ENCODE peak calls at places on chromosomes 1 and 21, in ten cellular contexts. One of them, this sample, is unnamed.

GRCh38 chr1:55793856-55794255 is 578.7 kb upstream of the USP24 start:
- DNase-seq in IMR-90: no peak
- DNase-seq in SK-N-SH: no peak
- DNase-seq in NT2/D1: no peak
- DNase-seq in astrocyte: no peak
- DNase-seq in colonic mucosa: no peak
- DNase-seq in GM23248: no peak
- DNase-seq in H9: no peak
- DNase-seq in endodermal cell: no peak
- DNase-seq in neural progenitor cell: no peak
- DNase-seq in this sample: no peak

GRCh38 chr1:44783697-44784093 is 4.3 kb downstream of the BEST4 start:
- DNase-seq in IMR-90: no peak
- DNase-seq in SK-N-SH: no peak
- DNase-seq in NT2/D1: no peak
- DNase-seq in astrocyte: no peak
- DNase-seq in colonic mucosa: no peak
- DNase-seq in GM23248: peak
- DNase-seq in H9: no peak
- DNase-seq in endodermal cell: no peak
- DNase-seq in neural progenitor cell: no peak
- DNase-seq in this sample: no peak

GRCh38 chr21:21232320-21232719 is 234.1 kb downstream of the NCAM2 start:
- DNase-seq in IMR-90: peak
- DNase-seq in SK-N-SH: peak
- DNase-seq in NT2/D1: peak
- DNase-seq in astrocyte: no peak
- DNase-seq in colonic mucosa: no peak
- DNase-seq in GM23248: peak
- DNase-seq in H9: no peak
- DNase-seq in endodermal cell: no peak
- DNase-seq in neural progenitor cell: peak
- DNase-seq in this sample: peak

GRCh38 chr1:143698016-143698415 is 273.8 kb downstream of the FAM72C start:
- DNase-seq in IMR-90: no peak
- DNase-seq in SK-N-SH: peak
- DNase-seq in NT2/D1: no peak
- DNase-seq in astrocyte: no peak
- DNase-seq in colonic mucosa: peak
- DNase-seq in GM23248: peak
- DNase-seq in H9: no peak
- DNase-seq in endodermal cell: peak
- DNase-seq in neural progenitor cell: no peak
- DNase-seq in this sample: peak

GRCh38 chr1:235423214-235423652 is 56.0 kb downstream of the TBCE start:
- DNase-seq in IMR-90: no peak
- DNase-seq in SK-N-SH: no peak
- DNase-seq in NT2/D1: no peak
- DNase-seq in astrocyte: no peak
- DNase-seq in colonic mucosa: no peak
- DNase-seq in GM23248: no peak
- DNase-seq in H9: no peak
- DNase-seq in endodermal cell: no peak
- DNase-seq in neural progenitor cell: no peak
- DNase-seq in this sample: no peak

GRCh38 chr1:220803401-220804201 is 16.9 kb downstream of the MTARC1 start:
- DNase-seq in IMR-90: peak
- DNase-seq in SK-N-SH: peak
- DNase-seq in NT2/D1: no peak
- DNase-seq in astrocyte: no peak
- DNase-seq in colonic mucosa: peak
- DNase-seq in GM23248: peak
- DNase-seq in H9: no peak
- DNase-seq in endodermal cell: peak
- DNase-seq in neural progenitor cell: peak
- DNase-seq in this sample: peak

GRCh38 chr21:34871026-34871908 is 177.8 kb downstream of the RUNX1 start:
- DNase-seq in IMR-90: no peak
- DNase-seq in SK-N-SH: no peak
- DNase-seq in NT2/D1: no peak
- DNase-seq in astrocyte: no peak
- DNase-seq in colonic mucosa: no peak
- DNase-seq in GM23248: no peak
- DNase-seq in H9: no peak
- DNase-seq in endodermal cell: no peak
- DNase-seq in neural progenitor cell: no peak
- DNase-seq in this sample: no peak

GRCh38 chr1:189021577-189021976 is 1456.1 kb downstream of the BRINP3 start:
- DNase-seq in IMR-90: no peak
- DNase-seq in SK-N-SH: no peak
- DNase-seq in NT2/D1: no peak
- DNase-seq in astrocyte: no peak
- DNase-seq in colonic mucosa: no peak
- DNase-seq in GM23248: no peak
- DNase-seq in H9: no peak
- DNase-seq in endodermal cell: no peak
- DNase-seq in neural progenitor cell: no peak
- DNase-seq in this sample: no peak

GRCh38 chr21:44455524-44456206 is 355 bp downstream of the LRRC3 start:
- DNase-seq in IMR-90: no peak
- DNase-seq in SK-N-SH: peak
- DNase-seq in NT2/D1: no peak
- DNase-seq in astrocyte: no peak
- DNase-seq in colonic mucosa: peak
- DNase-seq in GM23248: peak
- DNase-seq in H9: peak
- DNase-seq in endodermal cell: peak
- DNase-seq in neural progenitor cell: peak
- DNase-seq in this sample: no peak

GRCh38 chr21:33024278-33025103 is 1.2 kb upstream of the OLIG2 start:
- DNase-seq in IMR-90: no peak
- DNase-seq in SK-N-SH: peak
- DNase-seq in NT2/D1: no peak
- DNase-seq in astrocyte: no peak
- DNase-seq in colonic mucosa: no peak
- DNase-seq in GM23248: no peak
- DNase-seq in H9: peak
- DNase-seq in endodermal cell: peak
- DNase-seq in neural progenitor cell: peak
- DNase-seq in this sample: no peak

GRCh38 chr1:85224734-85225623 is 24.2 kb upstream of the SYDE2 start:
- DNase-seq in IMR-90: peak
- DNase-seq in SK-N-SH: no peak
- DNase-seq in NT2/D1: no peak
- DNase-seq in astrocyte: no peak
- DNase-seq in colonic mucosa: peak
- DNase-seq in GM23248: no peak
- DNase-seq in H9: peak
- DNase-seq in endodermal cell: peak
- DNase-seq in neural progenitor cell: peak
- DNase-seq in this sample: no peak

GRCh38 chr1:18816808-18817207 is 42.7 kb downstream of the TAS1R2 start:
- DNase-seq in IMR-90: no peak
- DNase-seq in SK-N-SH: no peak
- DNase-seq in NT2/D1: no peak
- DNase-seq in astrocyte: no peak
- DNase-seq in colonic mucosa: no peak
- DNase-seq in GM23248: no peak
- DNase-seq in H9: no peak
- DNase-seq in endodermal cell: no peak
- DNase-seq in neural progenitor cell: no peak
- DNase-seq in this sample: no peak

GRCh38 chr21:26769613-26770188 is 75.5 kb downstream of the ADAMTS1 start:
- DNase-seq in IMR-90: peak
- DNase-seq in SK-N-SH: peak
- DNase-seq in NT2/D1: no peak
- DNase-seq in astrocyte: no peak
- DNase-seq in colonic mucosa: no peak
- DNase-seq in GM23248: peak
- DNase-seq in H9: no peak
- DNase-seq in endodermal cell: no peak
- DNase-seq in neural progenitor cell: peak
- DNase-seq in this sample: no peak

GRCh38 chr1:154744352-154744751 is 125.7 kb downstream of the KCNN3 start:
- DNase-seq in IMR-90: no peak
- DNase-seq in SK-N-SH: no peak
- DNase-seq in NT2/D1: no peak
- DNase-seq in astrocyte: no peak
- DNase-seq in colonic mucosa: no peak
- DNase-seq in GM23248: no peak
- DNase-seq in H9: no peak
- DNase-seq in endodermal cell: peak
- DNase-seq in neural progenitor cell: no peak
- DNase-seq in this sample: no peak

GRCh38 chr1:226046240-226046639 is 16.3 kb upstream of the H3-3A start:
- DNase-seq in IMR-90: peak
- DNase-seq in SK-N-SH: no peak
- DNase-seq in NT2/D1: no peak
- DNase-seq in astrocyte: peak
- DNase-seq in colonic mucosa: no peak
- DNase-seq in GM23248: peak
- DNase-seq in H9: no peak
- DNase-seq in endodermal cell: no peak
- DNase-seq in neural progenitor cell: no peak
- DNase-seq in this sample: no peak

GRCh38 chr1:177209357-177209756 is 38.6 kb downstream of the BRINP2 start:
- DNase-seq in IMR-90: peak
- DNase-seq in SK-N-SH: no peak
- DNase-seq in NT2/D1: no peak
- DNase-seq in astrocyte: peak
- DNase-seq in colonic mucosa: peak
- DNase-seq in GM23248: peak
- DNase-seq in H9: no peak
- DNase-seq in endodermal cell: no peak
- DNase-seq in neural progenitor cell: peak
- DNase-seq in this sample: no peak

GRCh38 chr1:153345187-153346066 is 3.2 kb downstream of the PGLYRP4 start:
- DNase-seq in IMR-90: no peak
- DNase-seq in SK-N-SH: no peak
- DNase-seq in NT2/D1: no peak
- DNase-seq in astrocyte: no peak
- DNase-seq in colonic mucosa: peak
- DNase-seq in GM23248: no peak
- DNase-seq in H9: no peak
- DNase-seq in endodermal cell: no peak
- DNase-seq in neural progenitor cell: no peak
- DNase-seq in this sample: no peak
- H3K9ac ChIP-seq in IMR-90: no peak
- H3K9ac ChIP-seq in SK-N-SH: no peak
- H3K9ac ChIP-seq in NT2/D1: no peak
- H3K9ac ChIP-seq in astrocyte: no peak
- H3K9ac ChIP-seq in colonic mucosa: no peak
- H3K9ac ChIP-seq in GM23248: no peak
- H3K9ac ChIP-seq in H9: no peak
- H3K9ac ChIP-seq in endodermal cell: no peak
- H3K9ac ChIP-seq in neural progenitor cell: no peak
- H3K9ac ChIP-seq in this sample: no peak

DNA sequence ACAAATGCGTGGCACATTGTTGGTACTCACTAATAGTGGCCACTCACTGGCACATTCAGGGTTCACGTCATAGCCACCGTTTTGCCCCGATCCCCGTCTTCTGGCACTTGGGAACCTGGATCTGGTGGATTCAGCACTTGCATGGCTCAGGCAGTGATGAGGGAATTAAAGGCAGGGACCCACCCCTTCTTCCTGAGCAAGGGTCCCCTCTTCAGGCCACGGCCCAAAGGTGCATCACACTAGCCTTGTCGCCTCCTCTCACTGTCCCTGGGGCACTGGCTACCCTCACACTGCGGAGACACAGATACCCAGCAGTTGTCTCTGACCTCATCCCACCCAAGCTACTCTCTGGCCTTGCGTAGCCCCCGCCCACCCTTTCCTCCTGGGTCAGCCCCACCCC is 19.9 kb upstream of the LDLRAP1 start:
- DNase-seq in IMR-90: peak
- DNase-seq in SK-N-SH: peak
- DNase-seq in NT2/D1: peak
- DNase-seq in astrocyte: no peak
- DNase-seq in colonic mucosa: no peak
- DNase-seq in GM23248: peak
- DNase-seq in H9: no peak
- DNase-seq in endodermal cell: peak
- DNase-seq in neural progenitor cell: peak
- DNase-seq in this sample: no peak
- H3K9ac ChIP-seq in IMR-90: no peak
- H3K9ac ChIP-seq in SK-N-SH: no peak
- H3K9ac ChIP-seq in NT2/D1: no peak
- H3K9ac ChIP-seq in astrocyte: no peak
- H3K9ac ChIP-seq in colonic mucosa: no peak
- H3K9ac ChIP-seq in GM23248: no peak
- H3K9ac ChIP-seq in H9: no peak
- H3K9ac ChIP-seq in endodermal cell: no peak
- H3K9ac ChIP-seq in neural progenitor cell: no peak
- H3K9ac ChIP-seq in this sample: no peak

DNA sequence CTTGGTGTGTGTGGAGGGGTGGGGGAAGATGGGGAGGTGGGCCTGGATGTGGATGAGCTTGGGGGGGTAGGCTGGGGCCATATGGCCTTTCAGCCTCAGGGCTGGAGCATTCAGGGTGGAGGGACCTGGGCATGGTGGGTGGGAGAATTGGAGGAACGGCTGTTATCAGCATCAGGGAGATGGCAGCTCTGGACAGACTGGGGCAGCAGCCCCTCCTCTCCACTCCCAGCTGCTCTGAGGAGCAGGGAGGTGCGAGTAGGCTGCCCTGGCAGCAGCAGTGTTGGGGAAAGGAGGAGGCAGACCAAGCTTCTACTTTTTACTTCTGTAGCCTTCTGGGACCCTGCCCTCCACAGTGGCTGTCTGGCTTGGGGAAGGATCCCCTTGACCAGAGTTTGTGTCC is 10.2 kb downstream of the PPFIA4 start:
- DNase-seq in IMR-90: no peak
- DNase-seq in SK-N-SH: peak
- DNase-seq in NT2/D1: no peak
- DNase-seq in astrocyte: no peak
- DNase-seq in colonic mucosa: no peak
- DNase-seq in GM23248: no peak
- DNase-seq in H9: no peak
- DNase-seq in endodermal cell: peak
- DNase-seq in neural progenitor cell: no peak
- DNase-seq in this sample: no peak
- H3K9ac ChIP-seq in IMR-90: no peak
- H3K9ac ChIP-seq in SK-N-SH: no peak
- H3K9ac ChIP-seq in NT2/D1: no peak
- H3K9ac ChIP-seq in astrocyte: no peak
- H3K9ac ChIP-seq in colonic mucosa: no peak
- H3K9ac ChIP-seq in GM23248: no peak
- H3K9ac ChIP-seq in H9: no peak
- H3K9ac ChIP-seq in endodermal cell: no peak
- H3K9ac ChIP-seq in neural progenitor cell: no peak
- H3K9ac ChIP-seq in this sample: no peak

DNA sequence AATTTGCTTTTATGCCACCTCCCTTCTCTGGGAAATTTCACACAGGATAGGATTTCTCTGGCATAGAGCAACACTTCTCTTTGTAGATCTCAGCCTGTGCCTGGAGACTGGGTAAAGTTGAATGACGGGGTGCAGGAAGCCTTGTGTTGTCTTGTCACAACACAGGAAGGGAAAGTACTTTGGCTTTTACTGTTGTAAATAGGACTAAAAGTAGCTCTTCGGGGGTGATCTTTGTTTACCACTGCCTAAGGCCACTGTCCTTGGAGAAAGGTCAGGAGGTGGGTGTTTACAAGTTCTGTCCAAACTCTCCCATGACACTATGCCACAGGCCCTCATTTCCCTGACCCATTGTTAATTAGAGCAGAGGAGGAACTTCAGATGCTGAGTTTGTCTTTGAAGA is 139.7 kb downstream of the FGGY start:
- DNase-seq in IMR-90: no peak
- DNase-seq in SK-N-SH: no peak
- DNase-seq in NT2/D1: peak
- DNase-seq in astrocyte: no peak
- DNase-seq in colonic mucosa: no peak
- DNase-seq in GM23248: no peak
- DNase-seq in H9: no peak
- DNase-seq in endodermal cell: no peak
- DNase-seq in neural progenitor cell: no peak
- DNase-seq in this sample: no peak
- H3K9ac ChIP-seq in IMR-90: no peak
- H3K9ac ChIP-seq in SK-N-SH: no peak
- H3K9ac ChIP-seq in NT2/D1: no peak
- H3K9ac ChIP-seq in astrocyte: no peak
- H3K9ac ChIP-seq in colonic mucosa: no peak
- H3K9ac ChIP-seq in GM23248: no peak
- H3K9ac ChIP-seq in H9: no peak
- H3K9ac ChIP-seq in endodermal cell: no peak
- H3K9ac ChIP-seq in neural progenitor cell: no peak
- H3K9ac ChIP-seq in this sample: no peak

This sample was measured in MM.1S.